ENCODE peak calls at places on chromosome 14, in ten cellular contexts. R is astrocyte of the spinal cord; D is GDM1; K is naive thymus-derived CD4-positive, alpha-beta T cell; L is CD8-positive, alpha-beta memory T cell; T is T-helper 2 cell; I is activated T-cell treated with anti-CD3 and anti-CD28 coated beads, Interleukin-2, amount 50 U/mL, for 24 hours; X is cardiac muscle cell; M is T-helper 22 cell; N is stimulated activated CD4-positive, alpha-beta T cell treated with anti-CD3 and anti-CD28 coated beads, TNF-alpha, amount 100 ng/mL, for 1 hour. Q is an unnamed sample.

GRCh38 chr14:100717371-100717770 is 9.3 kb upstream of the DLK1 start:
- DNase-seq in R (no peak), L (no peak), T (no peak), D (peak), K (no peak), X (no peak), M (no peak), N (no peak), I (no peak), Q (no peak)

GRCh38 chr14:68792022-68792829 is 641 bp downstream of the ZFP36L1 start:
- DNase-seq in T (peak), I (peak), L (peak), R (no peak), M (no peak), N (no peak), X (no peak), D (no peak), K (no peak), Q (peak)

GRCh38 chr14:24068711-24069410 is 2.5 kb upstream of the CPNE6 start:
- DNase-seq in R (no peak), L (no peak), M (no peak), I (no peak), D (no peak), T (no peak), N (no peak), K (no peak), X (no peak), Q (no peak)

GRCh38 chr14:89304972-89305703 is 111.9 kb downstream of the FOXN3 start:
- DNase-seq in N (no peak), M (no peak), I (no peak), L (no peak), K (peak), D (no peak), T (no peak), R (peak), X (peak), Q (no peak)

GRCh38 chr14:76514599-76514998 is 138.7 kb downstream of the ESRRB start:
- DNase-seq in M (no peak), L (no peak), R (no peak), N (no peak), K (no peak), X (peak), I (no peak), D (no peak), T (peak), Q (no peak)

GRCh38 chr14:74015178-74015577 is 3.9 kb downstream of the ENTPD5 start:
- DNase-seq in M (no peak), X (no peak), D (no peak), L (no peak), R (no peak), N (no peak), I (no peak), T (no peak), K (no peak), Q (no peak)

GRCh38 chr14:91858536-91859275 is 8.6 kb downstream of the TC2N start:
- DNase-seq in I (no peak), K (no peak), R (peak), T (peak), N (no peak), D (no peak), M (no peak), X (peak), L (no peak), Q (no peak)

GRCh38 chr14:70023871-70024270 is 144.7 kb downstream of the SMOC1 start:
- DNase-seq in M (no peak), L (no peak), T (no peak), N (no peak), K (no peak), X (no peak), R (no peak), I (no peak), D (no peak), Q (no peak)

GRCh38 chr14:34489324-34489723 is 27.3 kb upstream of the SPTSSA start:
- DNase-seq in K (no peak), X (no peak), I (no peak), D (no peak), T (no peak), L (no peak), R (no peak), N (no peak), M (no peak), Q (no peak)

GRCh38 chr14:30225171-30225570 is 297.5 kb upstream of the PRKD1 start:
- DNase-seq in I (no peak), D (no peak), T (no peak), R (no peak), N (no peak), X (peak), L (no peak), K (no peak), M (no peak), Q (no peak)

GRCh38 chr14:53167602-53168328 is 14.6 kb upstream of the DDHD1 start:
- DNase-seq in X (peak), M (no peak), I (no peak), D (no peak), R (no peak), T (no peak), L (no peak), N (no peak), K (no peak), Q (no peak)

GRCh38 chr14:89013098-89013504 is 188.7 kb downstream of the TTC8 start:
- DNase-seq in L (no peak), R (peak), M (no peak), D (peak), K (no peak), T (peak), X (peak), I (no peak), N (no peak), Q (no peak)

GRCh38 chr14:49586673-49587460 is 687 bp upstream of the RPS29 start:
- DNase-seq in R (peak), I (peak), M (no peak), K (peak), T (peak), L (peak), D (peak), X (peak), N (peak), Q (peak)

GRCh38 chr14:97315790-97316189 is 518.6 kb downstream of the VRK1 start:
- DNase-seq in L (no peak), X (no peak), I (no peak), N (no peak), M (no peak), D (no peak), T (no peak), K (no peak), R (no peak), Q (no peak)

GRCh38 chr14:72457641-72458040 is 436.3 kb downstream of the DPF3 start:
- DNase-seq in N (no peak), T (no peak), I (no peak), R (peak), L (no peak), K (no peak), D (no peak), M (no peak), X (peak), Q (no peak)

GRCh38 chr14:87797001-87797400 is 196.0 kb downstream of the GALC start:
- DNase-seq in M (no peak), X (no peak), R (no peak), K (no peak), D (no peak), L (no peak), T (no peak), N (no peak), I (no peak), Q (no peak)